ENCODE peak calls at places on chromosomes 4 and X, in five cellular contexts. One of them, this sample, is unnamed. For H3K27me3, the result is how much of the 10 kb centered on the place peaks cover.

GRCh38 chrX:15645266-15645665 is 19.3 kb downstream of the CLTRN start:
- DNase-seq in H1: no peak
- DNase-seq in ovary: no peak
- DNase-seq in sigmoid colon: no peak
- DNase-seq in transverse colon: no peak
- DNase-seq in this sample: no peak

GRCh38 chrX:136147320-136147901 is at the start of gene FHL1:
- DNase-seq in sigmoid colon: peak
- DNase-seq in H1: no peak
- DNase-seq in transverse colon: peak
- DNase-seq in ovary: peak
- DNase-seq in this sample: peak

GRCh38 chr4:110618091-110619000 is 4.5 kb downstream of the PITX2 start:
- DNase-seq in ovary: no peak
- DNase-seq in H1: no peak
- DNase-seq in sigmoid colon: no peak
- DNase-seq in transverse colon: peak
- DNase-seq in this sample: no peak

GRCh38 chrX:78321809-78322208 is 5.6 kb downstream of the CYSLTR1 start:
- DNase-seq in sigmoid colon: no peak
- DNase-seq in ovary: no peak
- DNase-seq in transverse colon: peak
- DNase-seq in H1: no peak
- DNase-seq in this sample: no peak

GRCh38 chr4:93659629-93660028 is 168.9 kb upstream of the ATOH1 start:
- DNase-seq in H1: no peak
- DNase-seq in transverse colon: no peak
- DNase-seq in ovary: no peak
- DNase-seq in sigmoid colon: no peak
- DNase-seq in this sample: no peak

GRCh38 chr4:113646456-113646809 is 115.1 kb downstream of the CAMK2D start:
- DNase-seq in H1: peak
- DNase-seq in sigmoid colon: no peak
- DNase-seq in ovary: no peak
- DNase-seq in transverse colon: peak
- DNase-seq in this sample: no peak

GRCh38 chr4:11608992-11609391 is 180.3 kb upstream of the HS3ST1 start:
- DNase-seq in sigmoid colon: no peak
- DNase-seq in H1: no peak
- DNase-seq in ovary: no peak
- DNase-seq in transverse colon: no peak
- DNase-seq in this sample: no peak

GRCh38 chr4:106105697-106106096 is 210.3 kb downstream of the TBCK start:
- DNase-seq in ovary: no peak
- DNase-seq in H1: no peak
- DNase-seq in sigmoid colon: no peak
- DNase-seq in transverse colon: no peak
- DNase-seq in this sample: no peak

GRCh38 chr4:48139688-48140087 is 5.6 kb upstream of the TXK start:
- DNase-seq in transverse colon: no peak
- DNase-seq in ovary: no peak
- DNase-seq in H1: no peak
- DNase-seq in sigmoid colon: no peak
- DNase-seq in this sample: no peak

GRCh38 chr4:110309686-110310085 is 111.3 kb upstream of the ELOVL6 start:
- DNase-seq in sigmoid colon: no peak
- DNase-seq in ovary: no peak
- DNase-seq in transverse colon: no peak
- DNase-seq in H1: no peak
- DNase-seq in this sample: no peak

GRCh38 chr4:78529569-78530209 is 21.9 kb upstream of the ANXA3 start:
- DNase-seq in H1: no peak
- DNase-seq in sigmoid colon: no peak
- DNase-seq in transverse colon: no peak
- DNase-seq in ovary: no peak
- DNase-seq in this sample: no peak

GRCh38 chr4:171181090-171181489 is 632.1 kb upstream of the GALNTL6 start:
- DNase-seq in sigmoid colon: no peak
- DNase-seq in ovary: no peak
- DNase-seq in H1: no peak
- DNase-seq in transverse colon: no peak
- DNase-seq in this sample: no peak

GRCh38 chr4:152369903-152370296 is 166.0 kb downstream of the FBXW7 start:
- DNase-seq in transverse colon: no peak
- DNase-seq in ovary: no peak
- DNase-seq in sigmoid colon: no peak
- DNase-seq in H1: no peak
- DNase-seq in this sample: no peak

GRCh38 chr4:177051473-177052060 is 258.1 kb upstream of the NEIL3 start:
- DNase-seq in H1: peak
- DNase-seq in transverse colon: peak
- DNase-seq in sigmoid colon: no peak
- DNase-seq in ovary: no peak
- DNase-seq in this sample: no peak

GRCh38 chr4:4856071-4857000 is 3.1 kb upstream of the MSX1 start:
- DNase-seq in ovary: peak
- DNase-seq in sigmoid colon: peak
- DNase-seq in H1: no peak
- DNase-seq in transverse colon: no peak
- DNase-seq in this sample: no peak

GRCh38 chr4:666436-666810 is 7.7 kb downstream of the ATP5ME start:
- DNase-seq in H1: no peak
- DNase-seq in ovary: no peak
- DNase-seq in sigmoid colon: peak
- DNase-seq in transverse colon: no peak
- DNase-seq in this sample: no peak

GRCh38 chr4:25861951-25862410 is 807 bp downstream of the SEL1L3 start:
- DNase-seq in H1: no peak
- DNase-seq in sigmoid colon: no peak
- DNase-seq in transverse colon: peak
- DNase-seq in ovary: peak
- DNase-seq in this sample: no peak

GRCh38 chrX:103537871-103538387 is 18.6 kb upstream of the RAB40A start:
- DNase-seq in H1: no peak
- DNase-seq in sigmoid colon: no peak
- DNase-seq in ovary: no peak
- DNase-seq in transverse colon: no peak
- DNase-seq in this sample: no peak

DNA sequence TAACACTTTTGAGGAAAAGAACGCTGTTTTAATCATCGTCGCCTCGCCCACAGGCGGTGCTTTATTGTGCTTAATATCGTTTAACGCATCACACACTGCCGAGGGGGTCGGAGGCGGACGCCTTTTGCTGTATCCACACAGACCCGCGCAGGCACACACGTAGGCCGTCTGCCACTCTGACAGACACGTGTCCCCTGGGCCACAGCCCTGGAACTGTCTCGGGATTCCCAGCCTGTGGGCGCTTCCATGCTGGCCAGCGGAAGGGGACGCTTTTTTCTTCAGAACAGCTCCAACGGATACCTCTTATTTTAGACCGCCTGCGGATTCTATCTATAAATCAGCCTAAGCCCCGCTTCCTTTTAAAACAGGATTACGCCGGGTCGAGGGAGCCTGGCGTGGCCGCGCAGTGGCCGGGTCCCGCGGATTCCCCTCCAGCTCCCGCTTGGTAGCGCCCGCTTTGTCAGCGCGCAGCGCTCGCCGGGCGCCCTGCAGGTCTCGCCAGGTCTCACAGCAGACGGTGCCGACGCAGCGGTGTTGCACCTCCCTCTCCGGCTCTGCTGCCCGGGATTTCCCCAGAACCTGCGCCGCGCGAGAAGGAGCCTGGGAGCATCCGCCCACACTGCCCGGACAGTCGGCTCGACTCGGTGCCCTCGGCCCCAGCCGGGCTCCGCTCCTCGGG is at the start of gene NOCT:
- DNase-seq in ovary: peak
- DNase-seq in transverse colon: peak
- DNase-seq in H1: peak
- DNase-seq in sigmoid colon: peak
- DNase-seq in this sample: peak
- TF ChIP-seq EP300 in ovary: no peak
- TF ChIP-seq EP300 in transverse colon: no peak
- TF ChIP-seq EP300 in H1: peak
- TF ChIP-seq EP300 in sigmoid colon: no peak
- TF ChIP-seq EP300 in this sample: no peak

DNA sequence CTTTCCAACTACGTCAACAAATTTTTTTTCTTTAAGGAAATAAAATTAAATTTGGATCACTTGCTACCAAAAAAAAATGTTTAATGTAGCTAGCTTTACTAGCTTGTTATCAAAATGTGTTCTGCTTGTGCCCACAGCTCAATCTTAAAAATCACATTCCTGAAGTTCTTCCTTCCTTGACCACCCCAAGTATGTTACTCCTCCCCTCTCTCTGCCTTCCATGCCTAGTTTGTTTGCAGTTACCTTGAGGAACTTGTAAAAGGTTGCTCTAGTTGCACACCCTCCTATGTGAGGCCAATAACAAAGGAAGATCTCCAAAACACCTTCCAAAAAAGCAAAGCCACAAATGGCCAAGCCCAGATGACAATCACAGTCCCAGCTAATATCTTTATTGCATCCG is 19.6 kb upstream of the TMEM184C start:
- DNase-seq in ovary: no peak
- DNase-seq in H1: no peak
- DNase-seq in sigmoid colon: no peak
- DNase-seq in transverse colon: no peak
- DNase-seq in this sample: no peak
- H3K27ac ChIP-seq in ovary: no peak
- H3K27ac ChIP-seq in H1: no peak
- H3K27ac ChIP-seq in sigmoid colon: peak
- H3K27ac ChIP-seq in transverse colon: no peak
- H3K27ac ChIP-seq in this sample: no peak

GRCh38 chr4:121070274-121070673 is 2.1 kb downstream of the NDNF start:
- DNase-seq in sigmoid colon: peak
- DNase-seq in H1: no peak
- DNase-seq in transverse colon: peak
- DNase-seq in ovary: peak
- DNase-seq in this sample: no peak
- H3K27me3 ChIP-seq in sigmoid colon: under half
- H3K27me3 ChIP-seq in H1: under half
- H3K27me3 ChIP-seq in transverse colon: under half
- H3K27me3 ChIP-seq in ovary: under half
- H3K27me3 ChIP-seq in this sample: under half

GRCh38 chr4:168645933-168646768 is 149.3 kb downstream of the PALLD start:
- DNase-seq in sigmoid colon: no peak
- DNase-seq in transverse colon: no peak
- DNase-seq in H1: no peak
- DNase-seq in ovary: no peak
- DNase-seq in this sample: no peak
- TF ChIP-seq EP300 in sigmoid colon: no peak
- TF ChIP-seq EP300 in transverse colon: no peak
- TF ChIP-seq EP300 in H1: no peak
- TF ChIP-seq EP300 in ovary: no peak
- TF ChIP-seq EP300 in this sample: no peak

GRCh38 chr4:52535793-52536192 is 123.3 kb downstream of the USP46 start:
- DNase-seq in ovary: no peak
- DNase-seq in H1: no peak
- DNase-seq in sigmoid colon: no peak
- DNase-seq in transverse colon: no peak
- DNase-seq in this sample: no peak
- H3K27ac ChIP-seq in ovary: no peak
- H3K27ac ChIP-seq in H1: no peak
- H3K27ac ChIP-seq in sigmoid colon: no peak
- H3K27ac ChIP-seq in transverse colon: no peak
- H3K27ac ChIP-seq in this sample: no peak

DNA sequence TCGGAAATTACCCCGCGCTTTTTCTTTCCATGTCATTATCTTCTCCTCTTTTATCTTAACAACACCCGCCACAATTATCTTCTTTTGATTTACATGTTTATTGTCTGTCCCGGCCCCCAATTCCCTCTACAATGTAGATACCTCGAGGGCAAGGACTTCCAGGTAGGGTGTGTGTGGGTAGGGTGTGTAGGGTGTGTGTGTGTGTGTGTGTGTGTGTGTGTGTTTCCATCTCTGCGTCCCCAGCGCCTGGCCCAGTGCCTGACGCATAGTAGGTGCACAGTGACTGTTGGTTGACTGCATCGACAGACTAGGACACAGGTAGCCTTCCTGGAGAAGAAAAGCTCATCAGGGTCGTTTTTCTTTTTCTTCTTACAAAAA is 103.1 kb downstream of the UCHL1 start:
- DNase-seq in H1: no peak
- DNase-seq in ovary: no peak
- DNase-seq in transverse colon: no peak
- DNase-seq in sigmoid colon: no peak
- DNase-seq in this sample: no peak
- H3K27me3 ChIP-seq in H1: half or more
- H3K27me3 ChIP-seq in ovary: under half
- H3K27me3 ChIP-seq in transverse colon: under half
- H3K27me3 ChIP-seq in sigmoid colon: under half
- H3K27me3 ChIP-seq in this sample: under half

GRCh38 chr4:119093042-119093827 is 42.4 kb upstream of the MYOZ2 start:
- DNase-seq in ovary: no peak
- DNase-seq in transverse colon: no peak
- DNase-seq in sigmoid colon: no peak
- DNase-seq in H1: no peak
- DNase-seq in this sample: no peak
- TF ChIP-seq EP300 in ovary: no peak
- TF ChIP-seq EP300 in transverse colon: no peak
- TF ChIP-seq EP300 in sigmoid colon: no peak
- TF ChIP-seq EP300 in H1: no peak
- TF ChIP-seq EP300 in this sample: no peak

GRCh38 chr4:95314573-95314972 is 234.2 kb downstream of the UNC5C start:
- DNase-seq in transverse colon: no peak
- DNase-seq in H1: no peak
- DNase-seq in sigmoid colon: no peak
- DNase-seq in ovary: no peak
- DNase-seq in this sample: no peak

GRCh38 chr4:95318483-95318882 is 230.3 kb downstream of the UNC5C start:
- DNase-seq in ovary: no peak
- DNase-seq in H1: no peak
- DNase-seq in transverse colon: no peak
- DNase-seq in sigmoid colon: no peak
- DNase-seq in this sample: no peak

GRCh38 chr4:95318044-95318443 is 230.7 kb downstream of the UNC5C start:
- DNase-seq in H1: no peak
- DNase-seq in transverse colon: no peak
- DNase-seq in sigmoid colon: no peak
- DNase-seq in ovary: no peak
- DNase-seq in this sample: no peak

GRCh38 chr4:95317124-95317820 is 231.5 kb downstream of the UNC5C start:
- DNase-seq in sigmoid colon: no peak
- DNase-seq in ovary: no peak
- DNase-seq in transverse colon: no peak
- DNase-seq in H1: no peak
- DNase-seq in this sample: no peak

GRCh38 chr4:95319169-95319568 is 229.6 kb downstream of the UNC5C start:
- DNase-seq in transverse colon: no peak
- DNase-seq in sigmoid colon: no peak
- DNase-seq in ovary: no peak
- DNase-seq in H1: no peak
- DNase-seq in this sample: no peak
- H3K27ac ChIP-seq in transverse colon: no peak
- H3K27ac ChIP-seq in sigmoid colon: no peak
- H3K27ac ChIP-seq in ovary: no peak
- H3K27ac ChIP-seq in H1: no peak
- H3K27ac ChIP-seq in this sample: no peak